ENCODE peak calls at places on chromosome 6, in ten cellular contexts. E is spleen, G is vagina, D is endothelial cell of umbilical vein, Q is transverse colon, U is H1, J is stomach, H is Panc1, Z is HepG2, T is upper lobe of left lung. P is an unnamed sample. For H3K9me3, the result is how much of the 10 kb centered on the place peaks cover.

GRCh38 chr6:1716845-1717244 is 107.1 kb downstream of the FOXC1 start:
- DNase-seq in E (no peak), G (no peak), D (no peak), Q (no peak), U (no peak), J (no peak), H (no peak), Z (no peak), T (no peak), P (no peak)

GRCh38 chr6:31180500-31180899 is 10.0 kb upstream of the POU5F1 start:
- DNase-seq in E (peak), G (no peak), D (peak), Q (no peak), U (peak), J (no peak), H (no peak), Z (no peak), T (peak), P (peak)

GRCh38 chr6:11921017-11921438 is 91.1 kb upstream of the HIVEP1 start:
- DNase-seq in E (no peak), G (no peak), D (peak), Q (peak), U (no peak), J (peak), H (no peak), Z (no peak), T (no peak), P (no peak)

GRCh38 chr6:7185561-7185960 is 77.8 kb downstream of the RREB1 start:
- DNase-seq in E (no peak), G (no peak), D (no peak), Q (no peak), U (no peak), J (no peak), H (no peak), Z (no peak), T (no peak), P (no peak)

GRCh38 chr6:17004269-17004668 is 97.6 kb upstream of the STMND1 start:
- DNase-seq in E (no peak), G (no peak), D (no peak), Q (no peak), U (no peak), J (no peak), H (no peak), Z (no peak), T (no peak), P (no peak)

GRCh38 chr6:53593001-53593488 is 48.1 kb upstream of the GCLC start:
- DNase-seq in E (no peak), G (no peak), D (no peak), Q (no peak), U (no peak), J (no peak), H (no peak), Z (no peak), T (no peak), P (no peak)

GRCh38 chr6:155201461-155202226 is 62.2 kb upstream of the CLDN20 start:
- DNase-seq in E (no peak), G (no peak), D (peak), Q (no peak), U (no peak), J (no peak), H (peak), Z (no peak), T (no peak), P (no peak)

GRCh38 chr6:42025066-42025789 is 25.1 kb upstream of the TAF8 start:
- DNase-seq in E (peak), G (no peak), D (no peak), Q (no peak), U (no peak), J (no peak), H (no peak), Z (no peak), T (no peak), P (no peak)

GRCh38 chr6:32968093-32968769 is at the start of gene BRD2:
- DNase-seq in E (peak), G (no peak), D (peak), Q (peak), U (peak), J (peak), H (peak), Z (peak), T (peak), P (peak)

GRCh38 chr6:5466459-5466858 is 205.1 kb downstream of the FARS2 start:
- DNase-seq in E (no peak), G (no peak), D (peak), Q (no peak), U (no peak), J (no peak), H (no peak), Z (no peak), T (no peak), P (no peak)

GRCh38 chr6:82875573-82876185 is 190.0 kb downstream of the UBE3D start:
- DNase-seq in E (no peak), G (no peak), D (peak), Q (no peak), U (no peak), J (no peak), H (peak), Z (no peak), T (no peak), P (no peak)

GRCh38 chr6:113120577-113121285 is 736.4 kb upstream of the MARCKS start:
- DNase-seq in E (no peak), G (no peak), D (peak), Q (no peak), U (no peak), J (no peak), H (no peak), Z (no peak), T (no peak), P (no peak)
- TF ChIP-seq POLR2AphosphoS5 in E (no peak), G (no peak), D (peak), Q (no peak), U (no peak), J (no peak), H (no peak), Z (no peak), T (no peak), P (no peak)

DNA sequence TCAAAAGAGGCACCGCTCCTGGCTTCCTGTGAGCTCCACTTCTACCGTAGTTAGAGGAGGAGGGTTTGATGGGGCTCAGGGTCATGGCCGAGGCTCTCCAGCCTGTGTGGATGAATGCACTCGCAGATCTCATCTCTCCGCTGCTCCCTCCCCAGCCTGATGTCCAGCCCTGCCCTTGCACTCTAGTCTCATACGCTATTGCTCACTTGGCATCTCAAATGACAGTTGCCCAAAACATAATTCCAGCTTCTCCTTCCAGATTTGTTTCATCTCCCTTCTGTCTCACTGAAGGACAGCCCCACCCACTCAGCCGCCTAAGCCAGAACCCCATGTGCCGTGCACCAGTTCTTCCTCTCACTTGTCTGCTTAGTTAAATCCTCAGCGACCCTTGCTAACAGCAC is 22.8 kb upstream of the SMOC2 start:
- DNase-seq in E (no peak), G (peak), D (no peak), Q (no peak), U (peak), J (no peak), H (no peak), Z (no peak), T (no peak), P (no peak)
- H3K9me3 ChIP-seq in E (under half), G (under half), D (under half), Q (under half), U (under half), J (under half), H (under half), Z (under half), T (under half), P (under half)

GRCh38 chr6:160031442-160031841 is 62.6 kb downstream of the IGF2R start:
- DNase-seq in E (no peak), G (no peak), D (no peak), Q (no peak), U (no peak), J (no peak), H (no peak), Z (no peak), T (no peak), P (no peak)

GRCh38 chr6:160029525-160029924 is 60.6 kb downstream of the IGF2R start:
- DNase-seq in E (no peak), G (no peak), D (no peak), Q (no peak), U (no peak), J (no peak), H (no peak), Z (no peak), T (no peak), P (no peak)

GRCh38 chr6:160028487-160029275 is 59.8 kb downstream of the IGF2R start:
- DNase-seq in E (no peak), G (no peak), D (no peak), Q (no peak), U (no peak), J (no peak), H (no peak), Z (no peak), T (no peak), P (no peak)

GRCh38 chr6:160027931-160028330 is 59.0 kb downstream of the IGF2R start:
- DNase-seq in E (no peak), G (no peak), D (no peak), Q (no peak), U (no peak), J (no peak), H (no peak), Z (no peak), T (no peak), P (no peak)

GRCh38 chr6:160030103-160030502 is 61.2 kb downstream of the IGF2R start:
- DNase-seq in E (no peak), G (no peak), D (peak), Q (peak), U (no peak), J (peak), H (no peak), Z (no peak), T (peak), P (no peak)
- TF ChIP-seq CTCF in E (no peak), G (no peak), D (no peak), Q (no peak), U (no peak), J (no peak), H (no peak), Z (no peak), T (no peak), P (no peak)

DNA sequence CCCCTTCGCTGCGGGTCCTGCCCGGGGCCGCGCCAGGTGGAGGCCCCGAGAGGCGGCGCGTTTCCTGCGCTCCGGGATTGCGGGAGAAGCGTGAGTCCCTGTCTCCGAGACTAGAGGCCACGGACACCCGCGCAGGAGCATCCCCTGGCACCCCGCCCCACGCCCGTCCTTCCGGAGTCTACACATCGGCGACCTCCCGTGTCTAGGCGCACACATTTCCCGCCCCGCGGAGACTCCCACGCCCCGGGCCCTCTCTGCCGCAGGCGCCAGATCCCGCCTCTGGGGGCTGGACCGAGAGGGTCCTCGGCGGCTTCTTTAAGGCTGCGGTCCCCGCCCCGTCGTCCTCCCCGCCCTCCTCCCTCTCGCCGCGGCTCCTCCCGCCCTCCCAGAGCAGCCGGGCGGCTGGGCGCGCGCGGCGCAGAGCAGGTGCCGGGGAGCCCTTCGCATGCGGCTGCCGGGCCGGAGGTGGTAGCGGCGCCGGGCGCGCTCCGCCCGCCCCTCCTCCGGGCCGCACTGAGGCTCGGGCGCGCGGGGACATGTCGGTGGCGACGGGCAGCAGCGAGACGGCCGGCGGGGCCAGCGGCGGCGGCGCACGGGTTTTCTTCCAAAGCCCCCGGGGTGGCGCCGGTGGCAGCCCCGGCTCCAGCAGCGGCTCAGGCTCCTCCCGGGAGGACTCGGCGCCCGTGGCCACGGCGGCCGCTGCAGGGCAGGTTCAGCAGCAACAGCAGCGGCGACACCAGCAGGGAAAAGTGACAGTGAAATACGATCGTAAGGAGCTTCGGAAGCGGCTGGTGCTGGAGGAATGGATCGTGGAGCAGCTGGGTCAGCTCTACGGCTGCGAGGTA is at the start of gene PPP1R14C:
- DNase-seq in E (no peak), G (no peak), D (no peak), Q (peak), U (peak), J (no peak), H (no peak), Z (no peak), T (peak), P (no peak)
- TF ChIP-seq POLR2AphosphoS5 in E (peak), G (no peak), D (no peak), Q (no peak), U (no peak), J (no peak), H (no peak), Z (no peak), T (no peak), P (peak)

GRCh38 chr6:36089048-36089447 is 41.3 kb upstream of the MAPK13 start:
- DNase-seq in E (no peak), G (no peak), D (no peak), Q (no peak), U (no peak), J (no peak), H (no peak), Z (no peak), T (no peak), P (no peak)

GRCh38 chr6:36082318-36082717 is 48.0 kb upstream of the MAPK13 start:
- DNase-seq in E (no peak), G (no peak), D (no peak), Q (no peak), U (no peak), J (no peak), H (no peak), Z (no peak), T (no peak), P (no peak)

GRCh38 chr6:36078159-36078558 is 50.6 kb downstream of the MAPK14 start:
- DNase-seq in E (no peak), G (no peak), D (no peak), Q (no peak), U (no peak), J (no peak), H (no peak), Z (no peak), T (no peak), P (no peak)

GRCh38 chr6:36079596-36079995 is 50.7 kb upstream of the MAPK13 start:
- DNase-seq in E (no peak), G (no peak), D (no peak), Q (no peak), U (no peak), J (no peak), H (no peak), Z (no peak), T (no peak), P (no peak)

GRCh38 chr6:36083446-36083845 is 46.9 kb upstream of the MAPK13 start:
- DNase-seq in E (no peak), G (no peak), D (no peak), Q (no peak), U (no peak), J (no peak), H (no peak), Z (no peak), T (no peak), P (no peak)
- H3K9me3 ChIP-seq in E (under half), G (under half), D (under half), Q (under half), U (under half), J (under half), H (under half), Z (under half), T (under half), P (under half)

DNA sequence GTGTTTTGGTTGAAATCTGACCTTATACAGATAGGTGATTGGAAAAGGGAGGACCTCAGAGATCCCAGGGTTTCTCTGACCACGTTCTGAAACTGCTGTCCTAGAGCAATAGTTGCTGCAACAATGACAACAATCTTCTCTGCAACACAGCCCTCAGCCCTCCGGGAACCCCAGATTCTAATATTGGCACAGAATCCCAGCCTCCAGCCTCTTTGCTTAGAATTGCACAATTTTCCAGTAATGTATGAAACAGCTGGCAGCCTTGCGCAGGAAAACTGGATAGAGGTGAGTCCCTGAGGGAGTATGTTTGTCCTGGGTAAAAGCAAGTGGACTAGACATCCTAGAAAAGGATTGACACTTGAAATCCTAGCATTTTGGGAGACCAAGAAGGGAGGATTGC is 30.4 kb upstream of the PNRC1 start:
- DNase-seq in E (no peak), G (no peak), D (no peak), Q (peak), U (no peak), J (no peak), H (no peak), Z (peak), T (peak), P (peak)
- TF ChIP-seq CTCF in E (no peak), G (no peak), D (no peak), Q (no peak), U (no peak), J (no peak), H (no peak), Z (no peak), T (no peak), P (no peak)

GRCh38 chr6:112331306-112331705 is 15.8 kb upstream of the RFPL4B start:
- DNase-seq in E (no peak), G (no peak), D (no peak), Q (no peak), U (no peak), J (no peak), H (no peak), Z (no peak), T (no peak), P (no peak)
- TF ChIP-seq POLR2AphosphoS5 in E (no peak), G (no peak), D (no peak), Q (no peak), U (no peak), J (no peak), H (no peak), Z (no peak), T (no peak), P (no peak)

GRCh38 chr6:148653138-148653776 is 93.6 kb upstream of the UST start:
- DNase-seq in E (no peak), G (no peak), D (no peak), Q (no peak), U (no peak), J (no peak), H (no peak), Z (no peak), T (no peak), P (no peak)

GRCh38 chr6:148648754-148649453 is 97.9 kb upstream of the UST start:
- DNase-seq in E (no peak), G (no peak), D (no peak), Q (no peak), U (no peak), J (no peak), H (no peak), Z (no peak), T (no peak), P (no peak)

GRCh38 chr6:148650941-148651540 is 95.8 kb upstream of the UST start:
- DNase-seq in E (no peak), G (no peak), D (no peak), Q (no peak), U (no peak), J (no peak), H (no peak), Z (no peak), T (no peak), P (no peak)

DNA sequence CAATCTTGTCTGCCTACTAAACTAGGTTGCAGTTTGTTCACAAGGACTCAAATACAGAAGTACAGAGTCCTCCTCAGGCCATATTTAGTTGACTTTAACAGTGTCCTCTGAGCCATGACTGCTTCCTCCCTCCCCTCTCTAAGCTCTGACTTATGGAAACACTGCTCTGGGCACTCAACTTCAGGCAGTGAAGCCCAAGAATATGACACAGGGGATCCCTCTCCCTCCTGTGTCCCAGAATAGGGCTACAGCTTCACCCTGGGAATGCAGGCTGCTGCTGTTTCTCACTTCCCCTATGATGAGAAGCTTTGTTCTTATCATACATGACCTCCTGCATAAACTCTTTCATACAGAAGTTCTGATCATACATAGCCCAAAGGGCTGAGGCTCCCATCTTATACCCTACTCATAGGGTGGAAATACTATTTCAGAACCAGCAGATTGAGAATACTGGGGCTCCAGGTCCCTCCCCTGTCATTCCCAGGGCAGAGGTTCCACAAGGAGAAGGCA is 97.3 kb upstream of the UST start:
- DNase-seq in E (no peak), G (no peak), D (no peak), Q (no peak), U (no peak), J (no peak), H (no peak), Z (no peak), T (no peak), P (no peak)
- H3K9me3 ChIP-seq in E (under half), G (under half), D (under half), Q (under half), U (under half), J (under half), H (under half), Z (under half), T (under half), P (under half)

P was measured in breast epithelium.